ENCODE peak calls at places on chromosomes 5 and 9, in four cellular contexts. Z is spleen, T is thoracic aorta, U is neuronal stem cell. G is an unnamed sample.

GRCh38 chr9:85001925-85002324 is 332.4 kb downstream of the NTRK2 start:
- DNase-seq in T (no peak), Z (no peak), U (no peak), G (no peak)

GRCh38 chr5:142644640-142645361 is 41.1 kb downstream of the FGF1 start:
- DNase-seq in T (peak), Z (no peak), U (no peak), G (peak)

GRCh38 chr5:142542906-142543305 is 143.0 kb downstream of the FGF1 start:
- DNase-seq in U (no peak), Z (no peak), T (no peak), G (no peak)

GRCh38 chr9:89427621-89428221 is 70.2 kb downstream of the SEMA4D start:
- DNase-seq in U (no peak), T (no peak), Z (peak), G (no peak)

GRCh38 chr5:129971684-129972083 is 67.4 kb downstream of the CHSY3 start:
- DNase-seq in U (no peak), T (no peak), Z (no peak), G (peak)

GRCh38 chr5:140058212-140058932 is 15.3 kb upstream of the NRG2 start:
- DNase-seq in U (no peak), Z (no peak), T (no peak), G (no peak)

GRCh38 chr5:39364367-39364766 is at the start of gene C9:
- DNase-seq in Z (no peak), U (no peak), T (no peak), G (no peak)

GRCh38 chr5:15807861-15808260 is 307.9 kb downstream of the FBXL7 start:
- DNase-seq in Z (no peak), T (no peak), U (no peak), G (no peak)

GRCh38 chr5:16596541-16596940 is 20.3 kb downstream of the RETREG1 start:
- DNase-seq in Z (no peak), U (no peak), T (no peak), G (no peak)

GRCh38 chr9:68800836-68801235 is 95.8 kb downstream of the PIP5K1B start:
- DNase-seq in Z (no peak), T (no peak), U (no peak), G (no peak)

GRCh38 chr9:68805890-68806517 is 101.0 kb downstream of the PIP5K1B start:
- DNase-seq in T (no peak), Z (no peak), U (no peak), G (no peak)

GRCh38 chr9:68808481-68808880 is 103.4 kb downstream of the PIP5K1B start:
- DNase-seq in U (no peak), Z (no peak), T (no peak), G (no peak)

GRCh38 chr9:68802525-68803015 is 97.5 kb downstream of the PIP5K1B start:
- DNase-seq in T (no peak), U (no peak), Z (no peak), G (no peak)

DNA sequence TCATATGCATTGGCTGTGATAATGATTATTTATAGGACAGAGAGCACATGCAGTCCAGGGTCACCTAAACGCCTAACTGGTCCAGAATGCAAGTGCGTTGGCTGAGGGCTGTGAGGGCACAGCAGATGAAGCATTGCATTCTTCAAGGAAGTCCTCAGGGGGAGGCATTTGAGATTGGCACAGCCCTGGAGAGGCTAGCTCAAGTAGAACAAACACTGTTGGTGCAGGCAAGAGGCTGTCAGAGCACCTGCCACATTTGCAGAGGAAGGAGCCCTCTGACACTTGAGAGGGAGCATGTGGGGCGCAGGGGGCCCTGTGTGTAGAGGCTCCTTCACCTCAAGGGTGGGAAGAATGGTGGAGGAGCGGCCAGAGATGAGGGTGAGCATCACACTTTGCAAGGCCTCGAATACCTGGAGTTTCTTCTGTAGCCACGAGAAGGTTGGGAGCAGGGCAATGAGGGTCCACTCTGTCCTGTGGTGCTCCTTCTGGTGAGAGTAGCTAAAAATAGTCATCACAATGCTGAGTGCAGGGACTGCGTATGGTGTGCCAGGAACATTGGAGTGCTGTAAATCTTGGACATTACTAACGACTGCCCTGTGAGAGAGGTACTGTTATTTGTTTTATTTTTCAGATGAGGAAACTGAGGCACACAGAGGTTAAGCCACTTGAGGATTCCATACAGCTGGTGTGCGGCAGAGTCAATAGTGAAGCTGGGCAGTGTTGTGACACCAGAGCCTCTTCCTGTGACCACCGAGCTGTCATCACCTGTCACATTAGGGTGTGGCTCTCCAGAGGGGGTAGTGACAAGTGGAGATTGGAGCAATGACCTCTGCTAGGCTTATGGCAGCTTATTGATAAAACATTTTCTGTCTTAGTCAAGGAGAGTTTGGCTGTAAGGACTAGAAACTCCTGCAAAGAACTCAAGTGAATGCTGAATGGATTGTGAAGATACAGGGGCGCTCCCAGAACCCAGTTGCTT is 100.2 kb downstream of the PIP5K1B start:
- DNase-seq in T (no peak), U (no peak), Z (no peak), G (no peak)
- H3K4me3 ChIP-seq in T (no peak), U (no peak), Z (no peak), G (no peak)

DNA sequence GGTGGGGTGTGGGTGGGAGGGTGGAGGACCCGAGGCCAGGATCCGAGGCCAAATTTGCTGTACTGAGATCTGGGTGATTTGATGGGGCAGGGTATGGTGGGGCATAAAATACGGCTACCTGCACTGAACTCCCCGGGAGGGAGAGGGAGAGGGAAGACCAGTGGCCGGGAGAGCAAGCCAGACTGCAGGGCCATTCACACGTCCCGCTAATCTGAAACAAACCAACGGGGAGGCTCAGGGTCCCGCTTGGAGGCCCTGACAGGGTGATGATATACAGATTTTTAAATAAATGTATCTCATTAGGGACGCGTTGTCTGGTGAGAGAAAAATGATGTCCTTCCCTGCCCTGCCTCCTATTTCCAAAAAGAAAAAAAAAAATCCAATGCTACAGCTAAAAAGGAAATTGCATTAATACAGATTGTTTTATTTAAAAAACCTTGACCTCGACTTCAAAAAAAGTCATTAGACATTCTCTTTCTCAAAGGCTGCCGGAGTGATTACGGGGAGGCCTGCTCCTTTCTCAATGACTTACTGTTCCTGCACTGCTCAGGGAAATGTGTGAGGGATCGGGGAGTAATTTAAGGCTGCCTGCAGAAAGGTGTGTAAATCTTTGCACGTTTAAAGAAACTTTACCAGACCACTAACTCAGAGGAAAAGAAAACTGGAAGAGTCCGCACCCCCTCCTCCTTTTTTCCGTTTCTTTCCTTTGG is 11.5 kb upstream of the PRRX2 start:
- DNase-seq in T (no peak), U (no peak), Z (no peak), G (no peak)
- H3K4me3 ChIP-seq in T (no peak), U (no peak), Z (no peak), G (no peak)

GRCh38 chr5:102762095-102762534 is 7.0 kb downstream of the PAM start:
- DNase-seq in T (no peak), Z (no peak), U (no peak), G (peak)

GRCh38 chr5:102760815-102761214 is 5.7 kb downstream of the PAM start:
- DNase-seq in T (no peak), Z (no peak), U (no peak), G (no peak)

GRCh38 chr5:102763734-102764133 is 8.6 kb downstream of the PAM start:
- DNase-seq in U (no peak), T (no peak), Z (no peak), G (no peak)

GRCh38 chr5:102764381-102765005 is 9.4 kb downstream of the PAM start:
- DNase-seq in U (no peak), Z (no peak), T (no peak), G (no peak)

DNA sequence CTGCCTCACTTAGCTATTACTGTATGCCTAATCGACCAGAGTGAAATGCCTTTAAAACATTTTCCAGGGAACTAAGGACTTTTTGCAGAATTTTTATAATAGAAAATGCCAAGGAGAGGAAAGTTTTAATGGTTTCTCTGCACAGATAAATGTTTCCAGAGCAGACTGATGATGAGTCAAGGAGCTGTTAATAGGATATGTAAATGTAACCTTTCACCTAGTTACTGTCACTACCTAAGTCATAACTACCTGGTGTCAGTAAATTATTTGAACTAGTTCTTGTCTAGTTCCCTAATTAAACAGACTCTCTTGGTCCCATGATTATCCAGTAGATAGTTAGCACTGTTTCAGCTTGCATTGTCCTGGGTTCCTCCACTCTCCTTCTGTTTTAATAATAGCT is 7.7 kb downstream of the PAM start:
- DNase-seq in Z (no peak), T (no peak), U (no peak), G (no peak)
- H3K4me3 ChIP-seq in Z (no peak), T (no peak), U (no peak), G (no peak)

DNA sequence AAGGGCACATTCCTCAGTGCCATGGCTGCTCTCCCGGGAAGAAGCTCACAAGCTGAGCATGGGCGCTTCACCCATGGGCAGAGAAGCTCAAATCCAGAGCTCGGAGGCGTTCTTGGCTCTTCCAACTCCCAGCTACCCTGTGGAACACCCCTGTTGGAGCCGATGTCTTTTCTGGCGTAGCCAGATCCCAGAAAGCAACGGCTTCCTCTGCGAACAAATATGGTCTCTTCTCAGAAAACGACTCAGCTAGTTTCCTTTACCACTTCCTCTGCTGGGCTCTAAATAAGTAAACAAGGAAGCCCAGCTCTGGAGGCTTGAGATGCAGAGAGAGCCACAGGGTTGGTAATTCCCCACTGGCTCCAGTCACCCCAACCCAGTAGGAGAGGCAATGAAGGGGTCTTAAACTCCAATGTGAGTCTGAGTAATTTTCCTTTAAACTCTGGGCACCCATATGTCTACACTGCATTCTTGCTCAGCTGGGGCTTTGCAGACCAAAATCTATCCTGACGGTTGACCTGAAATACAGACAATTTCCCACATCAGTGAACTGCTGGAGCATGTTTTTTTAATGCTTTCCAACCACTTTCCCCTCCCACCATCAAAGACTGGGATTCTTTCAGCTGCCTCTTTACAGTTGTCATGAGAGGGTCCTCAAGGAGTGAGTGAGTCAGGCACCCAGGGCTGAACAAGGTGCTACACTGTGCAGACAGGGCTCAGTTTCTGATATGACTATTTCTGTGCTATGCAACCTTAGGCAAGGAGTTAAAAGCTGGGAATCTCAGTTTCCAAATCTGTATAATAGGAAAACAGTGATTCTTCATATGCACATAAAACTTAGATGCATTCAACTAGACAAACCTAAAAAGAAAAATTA is at the start of gene LCP2:
- DNase-seq in U (no peak), T (no peak), Z (no peak), G (no peak)
- H3K4me3 ChIP-seq in U (no peak), T (peak), Z (peak), G (no peak)

GRCh38 chr5:1202026-1202797 is 817 bp downstream of the SLC6A19 start:
- DNase-seq in T (no peak), Z (no peak), U (no peak), G (no peak)
- H3K4me3 ChIP-seq in T (no peak), Z (no peak), U (no peak), G (no peak)

GRCh38 chr5:31453522-31453921 is 78.4 kb downstream of the DROSHA start:
- DNase-seq in Z (no peak), T (no peak), U (no peak), G (no peak)

GRCh38 chr5:31449962-31450361 is 81.9 kb downstream of the DROSHA start:
- DNase-seq in U (no peak), Z (no peak), T (no peak), G (no peak)

GRCh38 chr5:31449175-31449574 is 82.7 kb downstream of the DROSHA start:
- DNase-seq in Z (no peak), T (no peak), U (no peak), G (no peak)

GRCh38 chr5:31455172-31455571 is 76.7 kb downstream of the DROSHA start:
- DNase-seq in U (no peak), T (no peak), Z (no peak), G (no peak)

GRCh38 chr5:31452314-31452713 is 79.6 kb downstream of the DROSHA start:
- DNase-seq in Z (no peak), T (no peak), U (no peak), G (no peak)
- H3K4me3 ChIP-seq in Z (no peak), T (no peak), U (no peak), G (no peak)

GRCh38 chr9:37678789-37679273 is 28.1 kb downstream of the FRMPD1 start:
- DNase-seq in T (no peak), U (no peak), Z (no peak), G (no peak)

GRCh38 chr9:37676411-37676830 is 25.7 kb downstream of the FRMPD1 start:
- DNase-seq in U (peak), Z (no peak), T (no peak), G (peak)

GRCh38 chr9:37679649-37680402 is 29.1 kb downstream of the FRMPD1 start:
- DNase-seq in U (no peak), Z (no peak), T (no peak), G (no peak)

GRCh38 chr9:37677435-37677834 is 26.7 kb downstream of the FRMPD1 start:
- DNase-seq in U (no peak), T (no peak), Z (no peak), G (no peak)

GRCh38 chr9:37675661-37676060 is 24.9 kb downstream of the FRMPD1 start:
- DNase-seq in Z (no peak), T (no peak), U (no peak), G (no peak)
- H3K4me3 ChIP-seq in Z (no peak), T (no peak), U (no peak), G (no peak)

GRCh38 chr5:78803386-78803785 is 154.8 kb upstream of the LHFPL2 start:
- DNase-seq in Z (no peak), T (peak), U (no peak), G (peak)
- H3K4me3 ChIP-seq in Z (no peak), T (peak), U (no peak), G (no peak)

G was measured in skeletal muscle cell.